ENCODE peak calls at places on chromosomes 16 and 17, in six cellular contexts. K is GM23338, J is K562, V is HCT116, F is H1, C is GM12878. R is an unnamed sample.

GRCh38 chr17:69447726-69448125 is 33.2 kb downstream of the MAP2K6 start:
- DNase-seq in K (no peak), J (no peak), V (no peak), F (no peak), C (no peak), R (no peak)

GRCh38 chr17:73198930-73199260 is 6.0 kb downstream of the COG1 start:
- DNase-seq in K (no peak), J (no peak), V (no peak), F (no peak), C (no peak), R (no peak)

GRCh38 chr16:71830359-71830758 is 15.4 kb upstream of the ATXN1L start:
- DNase-seq in K (no peak), J (no peak), V (no peak), F (no peak), C (no peak), R (no peak)

GRCh38 chr17:17032131-17032692 is 10.0 kb upstream of the MPRIP start:
- DNase-seq in K (no peak), J (peak), V (no peak), F (no peak), C (no peak), R (no peak)

GRCh38 chr16:56246051-56246817 is 54.9 kb downstream of the GNAO1 start:
- DNase-seq in K (peak), J (no peak), V (no peak), F (no peak), C (no peak), R (no peak)

GRCh38 chr17:79907855-79908254 is 68.6 kb upstream of the CBX4 start:
- DNase-seq in K (no peak), J (no peak), V (no peak), F (no peak), C (no peak), R (no peak)

GRCh38 chr17:66525338-66525737 is 222.9 kb downstream of the PRKCA start:
- DNase-seq in K (no peak), J (no peak), V (no peak), F (no peak), C (no peak), R (no peak)

GRCh38 chr17:63774141-63774981 is at the start of gene DDX42:
- DNase-seq in K (peak), J (peak), V (no peak), F (no peak), C (no peak), R (no peak)

GRCh38 chr16:27529962-27530361 is 19.8 kb downstream of the GTF3C1 start:
- DNase-seq in K (no peak), J (no peak), V (no peak), F (no peak), C (no peak), R (no peak)

GRCh38 chr16:25018972-25019617 is 3.9 kb upstream of the ARHGAP17 start:
- DNase-seq in K (no peak), J (no peak), V (no peak), F (no peak), C (peak), R (no peak)

GRCh38 chr17:28957277-28957991 is 6.1 kb upstream of the PHF12 start:
- DNase-seq in K (no peak), J (no peak), V (no peak), F (no peak), C (no peak), R (no peak)

GRCh38 chr17:61366076-61366714 is 33.4 kb upstream of the TBX2 start:
- DNase-seq in K (no peak), J (no peak), V (no peak), F (no peak), C (no peak), R (no peak)

GRCh38 chr16:70741779-70742125 is 55.9 kb upstream of the MTSS2 start:
- DNase-seq in K (no peak), J (no peak), V (no peak), F (no peak), C (no peak), R (no peak)

GRCh38 chr16:89272631-89273030 is 55.1 kb downstream of the ZNF778 start:
- DNase-seq in K (no peak), J (no peak), V (no peak), F (no peak), C (no peak), R (no peak)

GRCh38 chr17:47620503-47621245 is 29.0 kb upstream of the KPNB1 start:
- DNase-seq in K (no peak), J (no peak), V (peak), F (no peak), C (no peak), R (no peak)

DNA sequence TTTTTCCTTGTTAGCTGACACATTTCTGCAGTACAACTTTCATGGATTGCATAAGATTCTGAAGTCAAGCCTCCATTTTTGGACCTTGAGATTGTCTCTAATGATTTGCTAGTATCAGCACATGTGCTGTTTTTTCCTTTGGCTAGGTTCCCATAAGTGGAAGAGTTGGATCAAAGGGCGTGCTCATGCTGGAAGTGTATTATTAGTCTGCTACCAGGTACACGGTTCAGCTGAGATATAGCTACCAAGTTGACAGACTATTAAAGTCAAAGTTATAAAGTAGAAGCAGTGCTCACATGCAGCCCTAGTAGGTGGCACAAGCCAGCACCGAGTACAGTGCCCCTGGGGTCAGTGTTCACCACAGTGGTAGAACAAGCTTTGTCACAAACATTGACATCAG is 3.2 kb downstream of the FAHD1 start:
- DNase-seq in K (no peak), J (no peak), V (no peak), F (no peak), C (no peak), R (no peak)
- TF ChIP-seq POLR2AphosphoS5 in K (no peak), J (no peak), V (no peak), F (no peak), C (no peak), R (no peak)

GRCh38 chr16:11109551-11109950 is 146.5 kb downstream of the SOCS1 start:
- DNase-seq in K (no peak), J (no peak), V (no peak), F (no peak), C (no peak), R (no peak)
- H3K27ac ChIP-seq in K (no peak), J (no peak), V (no peak), F (no peak), C (no peak), R (no peak)

GRCh38 chr17:81961554-81962498 is 839 bp upstream of the NOTUM start:
- DNase-seq in K (peak), J (peak), V (no peak), F (peak), C (no peak), R (no peak)
- TF ChIP-seq EZH2 in K (no peak), J (no peak), V (no peak), F (peak), C (no peak), R (no peak)

GRCh38 chr16:67029249-67030096 is 524 bp downstream of the CBFB start:
- DNase-seq in K (peak), J (peak), V (no peak), F (peak), C (no peak), R (no peak)
- TF ChIP-seq POLR2AphosphoS5 in K (no peak), J (peak), V (no peak), F (no peak), C (no peak), R (no peak)

GRCh38 chr17:9900744-9901143 is 4.3 kb downstream of the RCVRN start:
- DNase-seq in K (no peak), J (no peak), V (no peak), F (no peak), C (no peak), R (no peak)

GRCh38 chr17:9898812-9899211 is 6.3 kb downstream of the RCVRN start:
- DNase-seq in K (no peak), J (no peak), V (no peak), F (no peak), C (no peak), R (no peak)

GRCh38 chr17:9899280-9900018 is 5.6 kb downstream of the RCVRN start:
- DNase-seq in K (no peak), J (no peak), V (no peak), F (no peak), C (no peak), R (no peak)

GRCh38 chr17:9902116-9902515 is 3.0 kb downstream of the RCVRN start:
- DNase-seq in K (no peak), J (no peak), V (no peak), F (no peak), C (no peak), R (no peak)

DNA sequence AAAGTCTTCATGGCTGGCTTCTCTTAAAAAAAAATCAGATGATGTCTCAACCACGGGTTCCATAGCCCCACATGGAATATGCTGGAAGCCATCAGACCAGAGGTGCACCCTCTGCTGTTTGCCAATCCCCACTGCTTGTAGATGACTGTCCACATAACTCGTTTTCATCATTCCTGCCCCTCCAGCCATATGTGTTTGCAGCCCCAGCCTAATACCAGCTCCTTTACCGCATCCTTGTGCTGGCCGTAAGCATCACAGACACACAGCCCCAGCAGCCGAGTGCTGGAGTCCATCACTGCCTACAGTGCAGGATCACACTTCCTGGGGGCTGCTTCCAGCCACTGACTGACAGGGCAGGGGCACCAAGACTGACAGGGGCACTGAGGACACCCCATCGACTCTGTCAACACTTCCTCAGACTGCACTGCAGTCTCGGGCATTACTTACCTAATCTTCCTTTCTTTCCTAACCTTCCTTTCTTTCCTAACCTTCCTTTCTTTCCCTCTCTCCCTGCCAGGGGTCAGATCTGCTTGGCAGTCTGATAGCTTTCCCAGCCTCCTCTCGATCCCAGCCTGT is 5.0 kb downstream of the RCVRN start:
- DNase-seq in K (no peak), J (no peak), V (no peak), F (no peak), C (no peak), R (no peak)
- H3K27ac ChIP-seq in K (no peak), J (no peak), V (no peak), F (no peak), C (no peak), R (no peak)

DNA sequence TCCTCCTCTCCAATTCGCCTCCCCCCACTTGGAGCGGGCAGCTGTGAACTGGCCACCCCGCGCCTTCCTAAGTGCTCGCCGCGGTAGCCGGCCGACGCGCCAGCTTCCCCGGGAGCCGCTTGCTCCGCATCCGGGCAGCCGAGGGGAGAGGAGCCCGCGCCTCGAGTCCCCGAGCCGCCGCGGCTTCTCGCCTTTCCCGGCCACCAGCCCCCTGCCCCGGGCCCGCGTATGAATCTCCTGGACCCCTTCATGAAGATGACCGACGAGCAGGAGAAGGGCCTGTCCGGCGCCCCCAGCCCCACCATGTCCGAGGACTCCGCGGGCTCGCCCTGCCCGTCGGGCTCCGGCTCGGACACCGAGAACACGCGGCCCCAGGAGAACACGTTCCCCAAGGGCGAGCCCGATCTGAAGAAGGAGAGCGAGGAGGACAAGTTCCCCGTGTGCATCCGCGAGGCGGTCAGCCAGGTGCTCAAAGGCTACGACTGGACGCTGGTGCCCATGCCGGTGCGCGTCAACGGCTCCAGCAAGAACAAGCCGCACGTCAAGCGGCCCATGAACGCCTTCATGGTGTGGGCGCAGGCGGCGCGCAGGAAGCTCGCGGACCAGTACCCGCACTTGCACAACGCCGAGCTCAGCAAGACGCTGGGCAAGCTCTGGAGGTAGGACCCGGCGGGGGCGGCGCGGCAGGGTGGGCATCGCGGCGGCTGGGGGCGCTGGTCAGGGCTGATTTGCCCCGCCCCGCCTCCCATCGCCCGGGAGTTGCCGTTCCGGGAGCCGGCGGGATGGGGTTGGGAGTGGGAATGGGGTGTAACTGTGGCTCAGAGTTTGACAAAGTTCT is 563 bp downstream of the SOX9 start:
- DNase-seq in K (peak), J (no peak), V (no peak), F (peak), C (no peak), R (no peak)
- TF ChIP-seq EZH2 in K (peak), J (no peak), V (no peak), F (no peak), C (no peak), R (peak)

R was measured in SK-N-MC.